ENCODE peak calls at places on chromosomes 7 and 10, in five cellular contexts. M is tibial nerve, W is hepatocyte, B is dorsolateral prefrontal cortex, Q is brain microvascular endothelial cell. L is an unnamed sample.

GRCh38 chr7:156618791-156619367 is 21.7 kb upstream of the RNF32 start:
- DNase-seq in B (no peak), M (no peak), Q (no peak), W (no peak), L (no peak)

GRCh38 chr7:100685049-100685605 is 8.9 kb downstream of the GIGYF1 start:
- DNase-seq in Q (no peak), B (no peak), W (no peak), M (no peak), L (no peak)

GRCh38 chr10:6394084-6394483 is 186.0 kb downstream of the PRKCQ start:
- DNase-seq in Q (no peak), W (peak), M (no peak), B (no peak), L (no peak)

GRCh38 chr10:5511885-5512280 is 12.5 kb upstream of the CALML5 start:
- DNase-seq in B (peak), M (no peak), Q (no peak), W (no peak), L (no peak)

GRCh38 chr7:102152672-102153585 is 133.7 kb upstream of the SH2B2 start:
- DNase-seq in M (no peak), W (peak), B (no peak), Q (peak), L (no peak)

GRCh38 chr7:155375337-155376277 is 77.9 kb downstream of the INSIG1 start:
- DNase-seq in Q (no peak), B (no peak), M (no peak), W (no peak), L (no peak)

GRCh38 chr7:157176771-157177170 is 38.0 kb downstream of the UBE3C start:
- DNase-seq in W (no peak), B (no peak), M (no peak), Q (no peak), L (no peak)

GRCh38 chr10:98131615-98132014 is 2.8 kb upstream of the R3HCC1L start:
- DNase-seq in Q (no peak), W (no peak), M (no peak), B (no peak), L (no peak)

GRCh38 chr7:35424869-35425495 is 171.1 kb upstream of the TBX20 start:
- DNase-seq in M (peak), Q (peak), W (peak), B (no peak), L (no peak)

GRCh38 chr10:99782447-99783286 is at the start of gene ABCC2:
- DNase-seq in Q (no peak), M (no peak), B (no peak), W (peak), L (no peak)

GRCh38 chr7:79453558-79454324 is at the start of gene MAGI2:
- DNase-seq in M (peak), B (peak), Q (peak), W (peak), L (peak)

DNA sequence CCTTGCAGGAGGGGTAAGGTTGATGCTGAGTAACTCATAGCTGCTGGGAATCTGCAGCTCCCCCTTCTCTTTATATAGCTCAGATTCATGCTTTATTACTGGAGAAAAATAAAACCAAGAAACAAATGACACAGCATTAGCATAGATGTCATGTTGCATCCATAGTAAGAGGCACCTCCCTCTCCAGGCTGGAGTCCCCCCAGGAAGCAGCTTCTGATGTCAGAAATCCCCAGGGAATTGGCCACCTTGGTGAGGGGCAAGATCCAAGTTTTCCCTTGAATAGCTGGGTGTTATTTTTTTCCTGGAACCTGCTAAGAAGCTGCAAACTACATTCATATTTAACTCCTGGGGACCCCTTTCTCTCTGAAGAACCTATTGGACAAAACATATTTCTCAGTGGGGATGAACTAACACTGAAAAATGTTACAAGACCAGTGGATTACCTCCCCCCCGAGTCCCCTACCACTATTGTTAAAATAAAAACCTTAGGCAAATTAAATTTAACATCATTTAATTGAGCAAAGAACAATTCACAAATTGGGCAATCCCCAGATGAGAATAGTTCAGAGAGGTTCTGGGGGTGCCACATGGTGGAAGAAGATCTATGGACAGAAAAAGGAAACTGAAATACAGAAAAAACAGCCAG is 163.7 kb upstream of the NAMPT start:
- DNase-seq in Q (no peak), M (no peak), B (no peak), W (no peak), L (no peak)
- H3K27ac ChIP-seq in Q (no peak), M (no peak), B (no peak), W (no peak), L (no peak)

DNA sequence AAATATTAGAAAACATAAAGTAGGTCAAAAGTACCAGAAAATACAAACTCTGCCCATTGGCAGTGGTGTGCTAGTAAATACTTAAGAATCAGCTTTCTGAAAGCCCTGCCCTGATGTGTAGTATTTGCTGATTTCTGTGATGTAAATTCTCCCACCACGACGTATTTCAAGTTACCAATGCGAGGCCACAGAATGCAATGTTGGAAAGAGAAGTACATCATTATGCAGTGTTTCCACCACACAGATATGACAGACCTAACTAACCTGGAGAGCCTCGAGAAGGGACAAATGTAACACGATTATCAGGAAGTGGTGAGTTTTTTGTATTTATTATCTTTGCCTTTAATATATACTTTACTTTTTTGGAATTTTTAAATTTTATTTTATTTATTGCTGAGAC is 11.7 kb upstream of the MAP3K8 start:
- DNase-seq in M (no peak), Q (no peak), B (no peak), W (no peak), L (no peak)
- H3K4me3 ChIP-seq in M (no peak), Q (no peak), B (no peak), W (no peak), L (no peak)

GRCh38 chr10:75508239-75508813 is 76.9 kb downstream of the LRMDA start:
- DNase-seq in Q (no peak), M (no peak), W (peak), B (no peak), L (no peak)
- H3K27ac ChIP-seq in Q (no peak), M (no peak), W (peak), B (no peak), L (peak)

DNA sequence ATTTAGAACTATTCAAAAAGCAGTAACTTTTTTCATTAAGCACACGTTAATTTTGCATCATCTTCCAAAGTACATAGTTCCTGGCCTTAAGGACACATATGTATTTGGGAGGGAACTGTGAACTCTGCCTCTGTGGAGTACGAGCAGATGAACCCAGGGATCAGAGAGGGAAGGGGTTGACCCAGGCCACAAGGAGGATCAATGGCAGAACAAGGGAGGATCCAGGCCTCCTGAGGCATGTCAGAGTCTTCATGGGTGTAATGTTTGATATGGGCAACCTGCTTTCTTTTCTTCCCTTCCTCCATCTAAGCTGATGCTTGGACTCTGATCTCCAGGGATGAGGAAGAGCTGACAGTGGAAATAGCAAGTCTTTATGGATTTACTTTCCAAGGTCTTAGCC is 164.0 kb downstream of the SH2D4B start:
- DNase-seq in W (no peak), Q (no peak), B (no peak), M (no peak), L (no peak)
- H3K4me3 ChIP-seq in W (no peak), Q (no peak), B (no peak), M (no peak), L (no peak)

DNA sequence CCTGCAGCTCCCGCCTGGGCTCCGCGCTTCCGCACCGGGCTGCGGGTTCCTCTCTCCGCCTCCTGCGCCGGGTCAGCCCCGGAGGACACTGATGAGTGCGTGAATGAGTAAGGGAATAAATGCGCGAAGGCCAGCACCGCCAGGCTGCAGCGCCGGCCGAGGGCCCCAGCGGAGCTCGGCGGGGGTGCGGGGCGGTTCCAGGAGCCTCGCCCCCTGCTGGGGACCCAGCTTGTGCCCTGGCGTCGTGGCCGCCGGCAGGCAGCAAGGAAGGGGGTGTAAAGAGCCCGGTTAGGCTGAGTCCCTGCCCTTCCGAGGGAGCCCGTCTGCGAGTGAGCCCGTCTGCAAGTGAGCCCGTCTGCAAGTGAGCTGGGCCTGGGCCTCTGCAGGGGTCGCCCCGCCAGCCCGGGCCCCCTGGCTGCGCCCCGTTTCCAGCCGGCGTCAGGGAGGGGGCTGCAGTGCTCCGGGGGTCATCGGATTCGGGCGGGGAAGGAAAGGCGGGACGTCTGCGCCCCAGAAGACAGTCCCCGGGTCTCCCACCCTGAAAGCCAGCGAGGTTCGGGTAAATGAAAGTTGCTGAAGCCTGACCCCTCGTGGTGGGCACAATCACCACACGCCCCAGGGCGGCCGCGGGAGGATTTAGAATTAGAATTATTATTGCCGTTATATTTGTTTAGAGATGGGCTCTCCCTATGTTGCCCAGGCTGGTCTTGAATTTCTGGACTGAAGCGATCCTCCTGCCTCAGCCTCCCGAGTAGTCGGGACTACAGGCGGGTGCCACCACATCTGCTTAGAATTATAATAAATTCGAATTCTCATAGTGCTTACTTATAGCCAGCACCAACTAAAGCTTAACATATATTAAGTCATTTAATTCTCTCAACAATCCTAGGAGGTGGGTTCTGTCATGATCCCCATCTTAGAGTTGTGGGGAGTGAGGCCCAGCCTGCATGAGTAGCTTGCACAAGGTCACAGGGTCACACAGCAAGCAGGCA is 8.6 kb upstream of the CRYGN start:
- DNase-seq in B (no peak), Q (peak), W (peak), M (peak), L (peak)
- H3K27ac ChIP-seq in B (peak), Q (no peak), W (no peak), M (peak), L (peak)

L was measured in thoracic aorta.